ENCODE peak calls at places on chromosomes 5 and 9, in ten cellular contexts. X is NCI-H1694 treated with DMSO at 0.1 percent for 48 hours; S is T follicular helper cell; A is NCI-H2227 treated with DMSO at 0.1 percent for 48 hours; F is OCI-LY7; Y is neuronal stem cell; M is stimulated activated naive CD8-positive, alpha-beta T cell treated with anti-CD3 and anti-CD28 coated beads, Interleukin-15, amount 100 ng/mL, for 72 hours; O is activated naive CD8-positive, alpha-beta T cell treated with anti-CD3 and anti-CD28 coated beads, Interleukin-2, amount 50 U/mL, for 24 hours; P is substantia nigra; I is NCI-H345. W is an unnamed sample.

GRCh38 chr9:18489861-18490260 is 15.9 kb downstream of the ADAMTSL1 start:
- DNase-seq in X (no peak), S (no peak), A (no peak), F (no peak), Y (no peak), M (no peak), O (no peak), P (no peak), I (no peak), W (no peak)

GRCh38 chr9:95078516-95078915 is 239.0 kb downstream of the FANCC start:
- DNase-seq in X (no peak), S (no peak), A (no peak), F (no peak), Y (no peak), M (no peak), O (no peak), P (no peak), I (no peak), W (no peak)

GRCh38 chr5:124659798-124660197 is 86.6 kb downstream of the ZNF608 start:
- DNase-seq in X (peak; percentile 76), S (no peak), A (peak; percentile 76), F (no peak), Y (no peak), M (no peak), O (no peak), P (no peak), I (peak; percentile 41), W (no peak)

GRCh38 chr5:170861855-170862766 is at the start of gene RANBP17:
- DNase-seq in X (peak; percentile 16), S (no peak), A (peak; percentile 51), F (no peak), Y (peak; percentile 71), M (no peak), O (peak; percentile 3), P (peak; percentile 1), I (peak; percentile 77), W (peak; percentile 73)

GRCh38 chr5:78514427-78515345 is 133.9 kb downstream of the LHFPL2 start:
- DNase-seq in X (no peak), S (no peak), A (no peak), F (no peak), Y (no peak), M (no peak), O (no peak), P (no peak), I (no peak), W (no peak)

GRCh38 chr5:55903121-55903701 is 52.1 kb downstream of the IL31RA start:
- DNase-seq in X (no peak), S (peak; percentile 7), A (no peak), F (no peak), Y (no peak), M (peak; percentile 85), O (peak; percentile 84), P (no peak), I (no peak), W (no peak)

GRCh38 chr9:121902483-121903135 is 190.5 kb downstream of the TTLL11 start:
- DNase-seq in X (no peak), S (no peak), A (no peak), F (no peak), Y (no peak), M (no peak), O (no peak), P (no peak), I (no peak), W (no peak)

GRCh38 chr5:36369092-36369737 is 67.5 kb upstream of the RANBP3L start:
- DNase-seq in X (no peak), S (no peak), A (no peak), F (no peak), Y (no peak), M (no peak), O (no peak), P (no peak), I (no peak), W (no peak)